ENCODE peak calls at places on chromosomes 6 and 20, in ten cellular contexts. W, Q, M, J, V, S, K, R, L and C are unnamed samples.

GRCh38 chr6:143234686-143235085 is 174.0 kb downstream of the AIG1 start:
- DNase-seq in W (no peak), Q (no peak), M (no peak), J (no peak), V (no peak), S (no peak), K (no peak), R (no peak), L (peak), C (no peak)

GRCh38 chr6:89034586-89035251 is 45.8 kb upstream of the PNRC1 start:
- DNase-seq in W (no peak), Q (peak), M (peak), J (peak), V (no peak), S (no peak), K (no peak), R (no peak), L (peak), C (no peak)

GRCh38 chr6:31128093-31128676 is 7.9 kb upstream of the CDSN start:
- DNase-seq in W (peak), Q (peak), M (no peak), J (peak), V (peak), S (peak), K (peak), R (no peak), L (peak), C (peak)

GRCh38 chr6:113879186-113880096 is 22.3 kb downstream of the MARCKS start:
- DNase-seq in W (peak), Q (peak), M (peak), J (peak), V (peak), S (peak), K (no peak), R (no peak), L (peak), C (peak)

GRCh38 chr6:154462425-154462824 is 48.1 kb downstream of the CNKSR3 start:
- DNase-seq in W (no peak), Q (no peak), M (no peak), J (no peak), V (no peak), S (no peak), K (no peak), R (no peak), L (no peak), C (no peak)

GRCh38 chr20:37259865-37260264 is 1.7 kb downstream of the GHRH start:
- DNase-seq in W (no peak), Q (no peak), M (no peak), J (no peak), V (no peak), S (no peak), K (no peak), R (no peak), L (no peak), C (no peak)

GRCh38 chr6:140155727-140156126 is 781.3 kb upstream of the CITED2 start:
- DNase-seq in W (peak), Q (no peak), M (no peak), J (no peak), V (no peak), S (no peak), K (no peak), R (no peak), L (no peak), C (no peak)

GRCh38 chr6:15444881-15445280 is 199.0 kb downstream of the JARID2 start:
- DNase-seq in W (no peak), Q (no peak), M (no peak), J (no peak), V (no peak), S (no peak), K (no peak), R (no peak), L (no peak), C (peak)

GRCh38 chr6:17276766-17277165 is 4.4 kb upstream of the RBM24 start:
- DNase-seq in W (no peak), Q (no peak), M (peak), J (peak), V (no peak), S (no peak), K (no peak), R (no peak), L (no peak), C (no peak)

GRCh38 chr6:33885121-33886057 is 81.6 kb upstream of the MLN start:
- DNase-seq in W (no peak), Q (peak), M (peak), J (peak), V (no peak), S (peak), K (no peak), R (no peak), L (peak), C (no peak)

GRCh38 chr6:63295553-63295952 is 24.2 kb downstream of the LGSN start:
- DNase-seq in W (no peak), Q (no peak), M (no peak), J (no peak), V (no peak), S (no peak), K (no peak), R (no peak), L (no peak), C (no peak)

DNA sequence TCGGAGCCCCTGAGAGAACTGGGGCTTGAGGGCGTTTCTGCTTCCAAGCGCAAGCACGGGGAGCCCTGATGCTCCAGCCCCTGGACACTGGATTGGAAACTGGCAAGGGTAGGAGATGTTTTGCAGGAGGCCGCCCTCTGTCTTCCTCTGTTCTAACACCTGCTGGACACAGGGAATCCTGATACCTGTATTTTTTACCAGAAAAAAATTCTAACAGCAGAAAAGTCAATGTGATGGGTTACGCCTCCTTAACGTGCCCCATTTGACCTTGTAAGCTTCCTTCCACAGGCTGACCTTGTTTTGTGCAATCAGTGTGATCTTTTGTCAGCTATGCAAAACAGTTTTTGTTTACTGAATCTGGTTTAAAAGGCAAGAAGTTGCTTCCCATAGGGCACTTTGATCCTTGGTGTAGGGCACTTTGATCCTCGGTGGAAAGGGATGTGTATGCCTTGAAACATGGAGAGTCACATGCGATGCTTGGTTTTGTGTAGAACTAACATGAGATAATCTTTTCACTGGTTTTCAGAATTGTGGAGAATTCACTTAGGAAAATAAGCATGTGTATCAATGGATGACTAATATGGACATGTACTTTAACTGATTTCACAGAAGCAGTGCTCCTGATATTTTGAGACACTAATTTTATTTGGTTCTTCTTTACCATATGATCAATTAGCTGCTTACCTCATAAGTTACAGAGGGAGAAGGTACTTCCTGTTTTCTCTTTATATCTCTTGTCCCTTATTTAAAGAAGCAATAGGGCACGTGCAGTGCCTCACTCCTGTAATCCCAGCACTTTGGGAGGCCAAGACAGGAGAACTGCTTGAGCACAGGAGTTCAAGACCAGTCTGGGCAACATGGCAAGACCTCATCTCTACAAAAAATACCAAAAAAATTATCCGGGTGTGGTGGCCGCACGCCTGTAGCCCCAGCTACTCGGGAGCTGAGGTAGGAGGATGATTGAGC is 59.9 kb upstream of the MAP3K4 start:
- DNase-seq in W (no peak), Q (no peak), M (peak), J (no peak), V (no peak), S (no peak), K (no peak), R (no peak), L (no peak), C (no peak)
- H3K4me3 ChIP-seq in W (no peak), Q (peak), M (peak), J (no peak), V (peak), S (peak), K (peak), R (peak), L (peak), C (peak)

GRCh38 chr20:16732506-16733152 is 2.8 kb downstream of the SNRPB2 start:
- DNase-seq in W (peak), Q (no peak), M (peak), J (no peak), V (no peak), S (no peak), K (no peak), R (no peak), L (peak), C (no peak)

GRCh38 chr20:16729565-16730460 is at the start of gene SNRPB2:
- DNase-seq in W (peak), Q (peak), M (peak), J (peak), V (peak), S (peak), K (peak), R (peak), L (peak), C (peak)

GRCh38 chr20:16729080-16729479 is 746 bp upstream of the SNRPB2 start:
- DNase-seq in W (no peak), Q (no peak), M (no peak), J (no peak), V (no peak), S (no peak), K (no peak), R (no peak), L (no peak), C (no peak)
- H3K4me3 ChIP-seq in W (peak), Q (peak), M (peak), J (no peak), V (peak), S (no peak), K (peak), R (no peak), L (no peak), C (peak)

DNA sequence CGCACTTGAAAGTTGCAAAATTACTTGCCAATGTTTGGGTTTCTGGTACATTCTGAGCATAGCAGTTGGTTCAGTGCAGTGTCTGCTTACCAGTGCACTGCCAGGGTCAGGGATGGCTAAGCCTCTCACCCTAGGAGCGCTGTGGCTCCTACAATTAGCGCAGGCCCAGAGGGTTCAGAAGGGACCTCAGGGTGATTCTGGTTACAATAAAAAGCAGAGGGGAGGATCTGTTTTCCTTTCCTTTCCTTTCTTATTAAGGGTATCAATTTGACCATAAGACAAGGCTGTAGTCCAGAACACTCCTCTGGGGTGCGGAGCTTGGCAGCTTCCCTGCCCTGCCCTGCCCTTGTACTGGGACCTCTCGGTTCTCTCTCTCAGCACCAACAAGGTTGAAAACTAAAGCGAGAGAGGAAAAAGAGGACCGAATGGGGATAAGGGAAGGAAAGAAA is 2.6 kb downstream of the MAFB start:
- DNase-seq in W (no peak), Q (no peak), M (no peak), J (no peak), V (no peak), S (no peak), K (no peak), R (no peak), L (no peak), C (peak)
- H3K4me3 ChIP-seq in W (no peak), Q (peak), M (peak), J (no peak), V (peak), S (no peak), K (peak), R (peak), L (peak), C (no peak)

DNA sequence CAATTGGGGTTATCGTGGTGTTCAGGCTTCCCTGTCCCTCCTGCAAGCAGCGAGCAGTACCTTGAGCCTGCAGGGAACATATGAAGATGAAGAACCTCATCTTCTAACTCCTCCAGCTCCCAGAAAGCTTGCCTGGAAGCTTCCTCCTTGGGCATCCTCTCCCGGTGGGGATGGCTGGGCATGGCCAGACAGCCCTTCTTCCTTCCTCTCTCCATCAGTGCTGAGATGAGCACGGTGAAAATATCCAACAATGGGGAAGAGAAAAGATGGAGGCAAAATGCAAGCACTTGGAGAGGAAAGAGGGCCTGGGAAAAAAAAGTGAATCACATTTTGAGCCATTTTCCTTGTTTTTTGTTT is 107.7 kb upstream of the FOXA2 start:
- DNase-seq in W (no peak), Q (no peak), M (no peak), J (no peak), V (no peak), S (no peak), K (no peak), R (no peak), L (no peak), C (no peak)
- H3K4me3 ChIP-seq in W (no peak), Q (no peak), M (no peak), J (no peak), V (no peak), S (no peak), K (no peak), R (no peak), L (no peak), C (no peak)